ENCODE peak calls at places on chromosome 10, in eight cellular contexts. H, Z, G, F, L, B, C and N are unnamed samples.

GRCh38 chr10:16751244-16751643 is 66.0 kb downstream of the RSU1 start:
- DNase-seq in H (no peak), Z (no peak), G (no peak), F (no peak), L (peak; percentile 6), B (peak; percentile 68), C (no peak), N (no peak)

GRCh38 chr10:20254078-20254477 is 437.8 kb downstream of the PLXDC2 start:
- DNase-seq in H (no peak), Z (no peak), G (no peak), F (no peak), L (no peak), B (peak; percentile 23), C (no peak), N (no peak)

GRCh38 chr10:28910960-28911359 is 233.6 kb downstream of the BAMBI start:
- DNase-seq in H (no peak), Z (no peak), G (no peak), F (peak; percentile 86), L (no peak), B (no peak), C (no peak), N (no peak)

GRCh38 chr10:79093658-79094411 is 25.1 kb downstream of the ZMIZ1 start:
- DNase-seq in H (no peak), Z (peak; percentile 94), G (peak; percentile 72), F (no peak), L (peak; percentile 79), B (peak; percentile 43), C (no peak), N (peak; percentile 92)

GRCh38 chr10:101066146-101066889 is 4.5 kb downstream of the KAZALD1 start:
- DNase-seq in H (peak; percentile 86), Z (peak; percentile 94), G (peak; percentile 71), F (peak; percentile 84), L (peak; percentile 88), B (peak; percentile 71), C (peak; percentile 34), N (peak; percentile 94)

GRCh38 chr10:71225291-71226058 is 13.1 kb downstream of the UNC5B start:
- DNase-seq in H (peak; percentile 53), Z (no peak), G (no peak), F (no peak), L (no peak), B (no peak), C (no peak), N (peak; percentile 44)

GRCh38 chr10:2230478-2230877 is 493.2 kb upstream of the ADARB2 start:
- DNase-seq in H (no peak), Z (no peak), G (no peak), F (no peak), L (no peak), B (no peak), C (no peak), N (no peak)

GRCh38 chr10:49407552-49408137 is 11.8 kb upstream of the DRGX start:
- DNase-seq in H (peak; percentile 87), Z (peak; percentile 80), G (peak; percentile 70), F (peak; percentile 92), L (peak; percentile 62), B (peak; percentile 90), C (peak; percentile 63), N (peak; percentile 86)

GRCh38 chr10:16967000-16967865 is 150.0 kb upstream of the RSU1 start:
- DNase-seq in H (no peak), Z (no peak), G (no peak), F (peak; percentile 89), L (no peak), B (no peak), C (no peak), N (no peak)

GRCh38 chr10:84296071-84296981 is 32.1 kb upstream of the CCSER2 start:
- DNase-seq in H (no peak), Z (no peak), G (no peak), F (peak; percentile 79), L (no peak), B (no peak), C (no peak), N (no peak)

GRCh38 chr10:112304460-112304859 is 21.3 kb downstream of the TECTB start:
- DNase-seq in H (no peak), Z (no peak), G (no peak), F (peak; percentile 36), L (no peak), B (no peak), C (no peak), N (no peak)

GRCh38 chr10:14736600-14737081 is 38.1 kb downstream of the FAM107B start:
- DNase-seq in H (peak; percentile 84), Z (no peak), G (peak; percentile 83), F (peak; percentile 52), L (no peak), B (no peak), C (no peak), N (peak; percentile 80)

GRCh38 chr10:35533565-35533964 is 71.6 kb upstream of the GJD4 start:
- DNase-seq in H (no peak), Z (no peak), G (no peak), F (no peak), L (no peak), B (no peak), C (no peak), N (no peak)

GRCh38 chr10:59553127-59553649 is 156.5 kb downstream of the SLC16A9 start:
- DNase-seq in H (no peak), Z (no peak), G (no peak), F (no peak), L (no peak), B (no peak), C (no peak), N (no peak)

GRCh38 chr10:61452655-61453641 is at the start of gene TMEM26:
- DNase-seq in H (peak; percentile 82), Z (peak; percentile 50), G (no peak), F (peak; percentile 42), L (peak; percentile 10), B (peak; percentile 80), C (no peak), N (peak; percentile 92)

GRCh38 chr10:114266521-114266920 is 27.5 kb downstream of the VWA2 start:
- DNase-seq in H (no peak), Z (no peak), G (no peak), F (no peak), L (no peak), B (no peak), C (no peak), N (peak; percentile 10)

GRCh38 chr10:31490858-31491504 is 172.0 kb downstream of the ZEB1 start:
- DNase-seq in H (no peak), Z (no peak), G (peak; percentile 36), F (peak; percentile 29), L (peak; percentile 11), B (peak; percentile 26), C (no peak), N (no peak)

GRCh38 chr10:97056003-97056630 is 129.6 kb downstream of the SLIT1 start:
- DNase-seq in H (peak; percentile 59), Z (no peak), G (no peak), F (no peak), L (no peak), B (no peak), C (no peak), N (peak; percentile 44)

GRCh38 chr10:120495226-120495625 is 38.2 kb downstream of the PLPP4 start:
- DNase-seq in H (no peak), Z (no peak), G (no peak), F (no peak), L (no peak), B (no peak), C (no peak), N (no peak)

GRCh38 chr10:126571203-126571602 is 99.3 kb downstream of the C10orf90 start:
- DNase-seq in H (no peak), Z (no peak), G (no peak), F (no peak), L (no peak), B (no peak), C (no peak), N (no peak)

GRCh38 chr10:123570051-123570897 is 95.9 kb upstream of the GPR26 start:
- DNase-seq in H (no peak), Z (no peak), G (no peak), F (no peak), L (no peak), B (no peak), C (no peak), N (no peak)

GRCh38 chr10:98045785-98046389 is 15.5 kb upstream of the CRTAC1 start:
- DNase-seq in H (peak; percentile 81), Z (peak; percentile 46), G (peak; percentile 86), F (peak; percentile 86), L (peak; percentile 74), B (peak; percentile 78), C (peak; percentile 29), N (no peak)

GRCh38 chr10:64103750-64104149 is 582.5 kb downstream of the REEP3 start:
- DNase-seq in H (no peak), Z (no peak), G (no peak), F (no peak), L (no peak), B (no peak), C (no peak), N (no peak)

GRCh38 chr10:69093933-69094332 is 6.0 kb downstream of the SRGN start:
- DNase-seq in H (no peak), Z (no peak), G (no peak), F (peak; percentile 31), L (peak; percentile 55), B (no peak), C (no peak), N (no peak)
- H3K4me1 ChIP-seq in H (peaks cover 99% of the 10 kb centered on the region), Z (no peaks in the 10 kb centered on the region), G (peaks cover 10% of the 10 kb centered on the region), F (peaks cover 23% of the 10 kb centered on the region), L (peaks cover 5% of the 10 kb centered on the region), B (no peaks in the 10 kb centered on the region), C (peaks cover 47% of the 10 kb centered on the region), N (no peaks in the 10 kb centered on the region)

DNA sequence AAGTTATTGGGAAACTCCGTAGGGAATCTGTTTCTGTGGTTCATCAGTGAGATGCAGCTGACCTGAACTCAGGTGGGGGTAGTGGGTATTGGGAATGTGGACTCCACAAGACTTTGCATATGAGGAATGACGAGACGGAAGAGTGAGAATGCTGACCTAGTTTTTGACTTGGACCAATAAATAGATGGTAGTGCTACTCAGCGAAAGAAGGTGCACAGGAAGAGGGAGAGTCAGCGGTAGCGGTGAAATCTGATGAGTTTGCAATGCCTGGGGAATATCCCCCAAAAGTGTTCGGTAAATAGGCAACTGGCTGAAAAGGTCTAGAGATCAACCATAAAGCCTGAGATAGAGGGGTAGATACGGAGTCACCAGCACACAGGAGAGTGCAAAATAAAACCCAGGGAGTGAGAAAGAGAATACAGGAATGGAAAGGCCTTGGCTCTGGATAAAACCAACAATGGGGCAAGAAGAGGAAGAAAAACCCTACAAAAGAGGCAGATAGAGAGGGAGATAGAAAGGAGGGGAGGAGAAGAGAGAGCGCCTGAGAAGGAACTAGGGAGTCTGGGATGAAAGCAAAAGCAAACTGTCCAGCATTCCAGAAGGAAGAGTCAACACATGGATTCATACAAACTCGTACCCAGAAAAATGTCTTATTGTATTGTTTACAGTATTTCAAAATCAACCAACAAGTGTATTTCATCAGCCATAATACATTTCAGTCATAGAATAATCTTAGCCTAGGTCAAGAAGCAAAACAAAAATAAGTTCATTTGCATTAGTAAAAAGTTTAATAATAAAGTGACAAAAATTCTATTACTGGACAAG is 5.4 kb downstream of the ARHGAP21 start:
- DNase-seq in H (no peak), Z (no peak), G (no peak), F (peak; percentile 92), L (peak; percentile 77), B (no peak), C (no peak), N (no peak)
- H3K4me1 ChIP-seq in H (peaks cover 71% of the 10 kb centered on the region), Z (peaks cover 13% of the 10 kb centered on the region), G (peaks cover 33% of the 10 kb centered on the region), F (peaks cover 71% of the 10 kb centered on the region), L (peaks cover 57% of the 10 kb centered on the region), B (peaks cover 9% of the 10 kb centered on the region), C (peaks cover 10% of the 10 kb centered on the region), N (peaks cover 16% of the 10 kb centered on the region)

GRCh38 chr10:50855015-50855414 is 30.4 kb downstream of the A1CF start:
- DNase-seq in H (no peak), Z (no peak), G (no peak), F (no peak), L (no peak), B (no peak), C (no peak), N (no peak)
- H3K4me1 ChIP-seq in H (no peaks in the 10 kb centered on the region), Z (no peaks in the 10 kb centered on the region), G (no peaks in the 10 kb centered on the region), F (peaks cover 11% of the 10 kb centered on the region), L (peaks cover 10% of the 10 kb centered on the region), B (no peaks in the 10 kb centered on the region), C (no peaks in the 10 kb centered on the region), N (no peaks in the 10 kb centered on the region)

GRCh38 chr10:119051775-119052174 is 22.3 kb downstream of the NANOS1 start:
- DNase-seq in H (no peak), Z (no peak), G (no peak), F (no peak), L (no peak), B (no peak), C (no peak), N (no peak)
- H3K4me1 ChIP-seq in H (no peaks in the 10 kb centered on the region), Z (no peaks in the 10 kb centered on the region), G (peaks cover 14% of the 10 kb centered on the region), F (no peaks in the 10 kb centered on the region), L (no peaks in the 10 kb centered on the region), B (no peaks in the 10 kb centered on the region), C (no peaks in the 10 kb centered on the region), N (no peaks in the 10 kb centered on the region)